ENCODE peak calls at places on chromosomes 4 and X, in four cellular contexts. One of them, this sample, is unnamed.

GRCh38 chr4:148295642-148296041 is 146.6 kb downstream of the NR3C2 start:
- DNase-seq in mesenchymal stem cell: no peak
- DNase-seq in H1: no peak
- DNase-seq in IMR-90: no peak
- DNase-seq in this sample: no peak

GRCh38 chr4:53962516-53963225 is 101.7 kb downstream of the CHIC2 start:
- DNase-seq in mesenchymal stem cell: peak
- DNase-seq in IMR-90: peak
- DNase-seq in H1: no peak
- DNase-seq in this sample: peak

GRCh38 chr4:108427946-108428345 is 192.4 kb upstream of the RPL34 start:
- DNase-seq in IMR-90: peak
- DNase-seq in H1: no peak
- DNase-seq in mesenchymal stem cell: no peak
- DNase-seq in this sample: no peak

GRCh38 chr4:6178757-6179156 is 21.6 kb downstream of the JAKMIP1 start:
- DNase-seq in IMR-90: no peak
- DNase-seq in mesenchymal stem cell: no peak
- DNase-seq in H1: no peak
- DNase-seq in this sample: no peak

GRCh38 chr4:112094330-112094729 is 50.9 kb upstream of the FAM241A start:
- DNase-seq in mesenchymal stem cell: no peak
- DNase-seq in H1: no peak
- DNase-seq in IMR-90: no peak
- DNase-seq in this sample: no peak

GRCh38 chr4:41594439-41594838 is 56.5 kb downstream of the LIMCH1 start:
- DNase-seq in IMR-90: no peak
- DNase-seq in mesenchymal stem cell: no peak
- DNase-seq in H1: no peak
- DNase-seq in this sample: no peak

GRCh38 chrX:10001496-10001895 is 34.3 kb downstream of the CLDN34 start:
- DNase-seq in H1: no peak
- DNase-seq in mesenchymal stem cell: no peak
- DNase-seq in IMR-90: no peak
- DNase-seq in this sample: no peak

GRCh38 chrX:39907964-39908616 is 189.7 kb downstream of the BCOR start:
- DNase-seq in IMR-90: peak
- DNase-seq in mesenchymal stem cell: peak
- DNase-seq in H1: no peak
- DNase-seq in this sample: no peak

GRCh38 chr4:110249687-110250387 is 51.4 kb upstream of the ELOVL6 start:
- DNase-seq in mesenchymal stem cell: no peak
- DNase-seq in H1: no peak
- DNase-seq in IMR-90: no peak
- DNase-seq in this sample: no peak

GRCh38 chr4:165461176-165461835 is 82.5 kb downstream of the CPE start:
- DNase-seq in IMR-90: peak
- DNase-seq in mesenchymal stem cell: peak
- DNase-seq in H1: no peak
- DNase-seq in this sample: no peak

GRCh38 chr4:74539043-74539790 is 94.3 kb downstream of the AREG start:
- DNase-seq in H1: no peak
- DNase-seq in IMR-90: no peak
- DNase-seq in mesenchymal stem cell: no peak
- DNase-seq in this sample: no peak

GRCh38 chr4:104524591-104524990 is 29.9 kb upstream of the CXXC4 start:
- DNase-seq in H1: no peak
- DNase-seq in IMR-90: peak
- DNase-seq in mesenchymal stem cell: peak
- DNase-seq in this sample: no peak
- H3K4me3 ChIP-seq in H1: no peak
- H3K4me3 ChIP-seq in IMR-90: no peak
- H3K4me3 ChIP-seq in mesenchymal stem cell: no peak
- H3K4me3 ChIP-seq in this sample: no peak

DNA sequence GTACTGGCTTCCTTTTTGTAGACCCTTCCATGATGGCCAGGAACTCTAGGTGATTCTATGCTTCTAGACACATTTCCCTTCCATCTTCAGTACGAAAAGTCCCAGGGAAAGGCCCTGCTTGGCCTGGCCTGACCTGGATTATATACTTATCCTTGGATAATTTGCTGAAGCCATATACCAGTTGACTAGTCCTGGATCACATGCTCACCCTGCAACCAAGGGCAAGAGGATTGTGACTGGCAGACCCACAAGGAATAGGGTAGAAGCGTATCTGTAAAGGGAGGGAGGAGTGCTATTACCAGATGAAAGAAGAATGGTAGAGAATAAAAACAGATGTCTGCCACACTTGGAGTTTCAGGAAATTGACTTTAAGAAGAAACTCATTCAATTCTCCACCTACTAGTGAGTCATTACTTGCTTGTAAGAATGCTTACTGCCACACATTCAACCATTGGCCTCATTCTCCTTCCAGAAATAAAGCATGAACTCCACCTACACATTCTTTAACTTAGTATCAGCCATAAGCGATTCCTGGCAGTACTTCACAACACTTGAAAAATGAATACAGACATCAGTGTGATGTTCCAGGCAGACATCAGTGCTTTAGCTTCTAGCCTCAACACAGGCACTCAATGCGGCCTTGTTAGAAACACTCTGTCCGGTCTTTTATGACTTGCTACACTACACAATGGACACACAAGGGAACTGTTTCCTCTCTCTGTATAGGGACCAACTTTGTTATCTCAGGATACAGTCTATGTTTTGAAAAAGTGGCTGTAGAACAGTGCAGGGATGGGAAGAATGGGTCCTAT is 141.8 kb downstream of the CBR4 start:
- DNase-seq in H1: no peak
- DNase-seq in mesenchymal stem cell: peak
- DNase-seq in IMR-90: peak
- DNase-seq in this sample: no peak
- H3K27ac ChIP-seq in H1: no peak
- H3K27ac ChIP-seq in mesenchymal stem cell: peak
- H3K27ac ChIP-seq in IMR-90: peak
- H3K27ac ChIP-seq in this sample: no peak

DNA sequence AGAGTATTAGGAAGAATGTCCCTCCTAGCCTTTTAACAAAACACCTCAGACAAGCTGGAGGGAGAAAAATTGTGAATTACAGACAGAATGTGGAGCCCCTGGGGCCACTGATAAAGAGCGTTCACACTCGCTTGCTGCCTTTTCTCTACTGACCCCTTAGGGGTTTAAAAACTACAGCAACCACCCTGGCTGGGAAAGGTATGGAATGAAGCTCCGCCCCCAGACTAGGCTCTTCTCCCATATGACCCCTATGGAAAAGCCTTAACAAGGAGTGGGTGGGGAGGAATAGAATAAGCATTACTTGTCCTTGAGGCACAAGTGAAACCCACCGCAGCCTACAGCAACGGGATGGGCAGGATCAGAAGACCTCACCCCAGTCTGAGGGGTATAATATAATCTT is 26.3 kb downstream of the ANKRD50 start:
- DNase-seq in IMR-90: no peak
- DNase-seq in H1: peak
- DNase-seq in mesenchymal stem cell: no peak
- DNase-seq in this sample: peak
- H2BK15ac ChIP-seq in IMR-90: no peak
- H2BK15ac ChIP-seq in H1: no peak
- H2BK15ac ChIP-seq in mesenchymal stem cell: no peak
- H2BK15ac ChIP-seq in this sample: no peak

GRCh38 chr4:1577818-1578217 is 106.3 kb downstream of the FAM53A start:
- DNase-seq in IMR-90: no peak
- DNase-seq in H1: no peak
- DNase-seq in mesenchymal stem cell: no peak
- DNase-seq in this sample: no peak

GRCh38 chr4:1576961-1577814 is 106.9 kb downstream of the FAM53A start:
- DNase-seq in mesenchymal stem cell: no peak
- DNase-seq in IMR-90: no peak
- DNase-seq in H1: no peak
- DNase-seq in this sample: no peak

GRCh38 chr4:1579834-1580686 is 104.1 kb downstream of the FAM53A start:
- DNase-seq in mesenchymal stem cell: peak
- DNase-seq in H1: peak
- DNase-seq in IMR-90: no peak
- DNase-seq in this sample: peak

GRCh38 chr4:1578968-1579833 is 104.9 kb downstream of the FAM53A start:
- DNase-seq in mesenchymal stem cell: peak
- DNase-seq in IMR-90: peak
- DNase-seq in H1: peak
- DNase-seq in this sample: peak

DNA sequence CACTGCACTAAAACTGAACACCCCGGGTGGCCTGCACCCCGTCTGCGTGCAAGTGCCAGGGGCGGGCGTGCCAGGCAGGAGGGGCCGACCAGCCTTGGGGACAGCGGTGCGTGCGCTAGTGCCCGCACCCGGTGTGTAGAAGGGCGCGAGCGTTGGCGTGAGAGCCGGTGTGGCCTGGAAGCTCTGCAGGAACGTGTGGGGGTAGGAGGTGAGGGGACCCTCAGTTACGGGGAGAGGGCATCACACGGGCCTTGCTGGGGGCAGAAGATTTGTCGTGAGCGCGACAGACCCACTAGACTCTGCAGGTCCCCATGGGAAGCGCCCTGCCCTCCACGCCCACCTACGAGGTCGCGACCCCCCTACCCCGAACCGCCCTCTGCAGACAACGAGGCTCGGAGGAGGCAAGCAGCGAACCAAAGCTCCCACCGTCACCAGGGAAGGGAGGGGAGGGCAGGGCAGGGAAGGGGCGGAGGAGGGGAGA is 105.8 kb downstream of the FAM53A start:
- DNase-seq in H1: no peak
- DNase-seq in mesenchymal stem cell: no peak
- DNase-seq in IMR-90: no peak
- DNase-seq in this sample: peak
- H3K4me3 ChIP-seq in H1: peak
- H3K4me3 ChIP-seq in mesenchymal stem cell: peak
- H3K4me3 ChIP-seq in IMR-90: no peak
- H3K4me3 ChIP-seq in this sample: no peak

DNA sequence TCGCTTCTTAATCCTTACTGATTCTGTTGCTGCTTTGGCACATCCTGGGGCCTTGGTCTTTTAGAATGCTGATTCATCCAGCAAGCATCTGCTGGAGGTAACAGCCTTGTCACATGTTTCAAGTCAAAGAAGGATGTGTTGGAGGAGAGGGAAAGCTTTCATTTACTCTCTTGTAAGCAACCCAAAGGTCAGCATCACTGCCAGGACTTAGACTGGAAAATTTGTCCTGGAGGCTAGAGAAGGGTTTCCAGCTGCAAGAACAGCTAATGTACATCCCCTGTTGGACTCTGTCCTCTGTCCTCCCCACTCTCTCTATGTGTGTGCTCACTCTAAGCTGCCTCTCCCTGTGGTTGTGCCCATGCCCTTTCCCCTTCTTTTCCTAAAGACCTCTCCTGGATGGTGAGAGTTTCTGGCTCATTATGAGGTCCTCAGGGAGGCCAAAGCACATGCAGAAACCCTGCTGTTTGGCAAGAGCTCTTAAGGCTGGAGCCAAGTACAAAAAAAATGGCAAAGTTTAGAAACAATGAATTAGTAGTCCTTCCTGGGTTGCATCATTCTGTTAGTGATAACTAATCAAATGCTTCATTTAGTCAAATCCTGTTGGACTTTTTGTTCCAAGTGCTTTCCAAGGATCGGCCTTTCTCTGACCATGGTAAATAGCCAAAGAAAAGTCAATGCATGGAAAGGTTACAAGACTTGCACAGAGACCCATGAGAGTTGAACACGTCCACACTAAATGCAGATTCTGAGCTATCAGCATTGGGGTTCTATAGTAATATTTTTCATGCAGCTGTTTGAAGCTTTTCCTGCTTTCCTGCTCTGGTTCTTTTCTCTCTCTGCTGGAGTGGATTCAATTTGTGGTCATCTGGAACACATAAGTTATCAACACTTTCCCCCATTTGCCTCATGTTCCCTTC is 13.5 kb upstream of the SRPX start:
- DNase-seq in H1: no peak
- DNase-seq in IMR-90: peak
- DNase-seq in mesenchymal stem cell: peak
- DNase-seq in this sample: no peak
- H3K27ac ChIP-seq in H1: no peak
- H3K27ac ChIP-seq in IMR-90: peak
- H3K27ac ChIP-seq in mesenchymal stem cell: peak
- H3K27ac ChIP-seq in this sample: no peak